ENCODE peak calls at places on chromosomes 3 and 15, in ten cellular contexts. M, U, D, C, W, V, J, G, Z and E are unnamed samples.

GRCh38 chr3:1118074-1118473 is 25.2 kb downstream of the CNTN6 start:
- DNase-seq in M (no peak), U (no peak), D (no peak), C (no peak), W (no peak), V (no peak), J (no peak), G (no peak), Z (no peak), E (no peak)

GRCh38 chr3:60884005-60884404 is 367.2 kb downstream of the FHIT start:
- DNase-seq in M (no peak), U (no peak), D (no peak), C (no peak), W (no peak), V (no peak), J (no peak), G (no peak), Z (no peak), E (no peak)

GRCh38 chr15:63050737-63051700 is 8.5 kb downstream of the TPM1 start:
- DNase-seq in M (no peak), U (no peak), D (no peak), C (peak; percentile 90), W (no peak), V (peak; percentile 69), J (no peak), G (peak; percentile 88), Z (peak; percentile 93), E (no peak)

GRCh38 chr3:14633417-14633816 is 18.1 kb upstream of the CCDC174 start:
- DNase-seq in M (no peak), U (no peak), D (no peak), C (no peak), W (no peak), V (no peak), J (no peak), G (no peak), Z (no peak), E (no peak)

GRCh38 chr3:132354916-132355702 is 37.9 kb downstream of the ACP3 start:
- DNase-seq in M (no peak), U (no peak), D (no peak), C (no peak), W (no peak), V (no peak), J (no peak), G (no peak), Z (no peak), E (no peak)

GRCh38 chr3:13651775-13652428 is 103.0 kb downstream of the FBLN2 start:
- DNase-seq in M (no peak), U (no peak), D (no peak), C (no peak), W (no peak), V (no peak), J (no peak), G (no peak), Z (no peak), E (no peak)

GRCh38 chr3:156918746-156919145 is 92.6 kb downstream of the LEKR1 start:
- DNase-seq in M (no peak), U (no peak), D (no peak), C (no peak), W (no peak), V (no peak), J (no peak), G (peak; percentile 26), Z (no peak), E (no peak)

GRCh38 chr3:179416681-179417080 is 34.6 kb downstream of the GNB4 start:
- DNase-seq in M (no peak), U (no peak), D (no peak), C (no peak), W (no peak), V (no peak), J (no peak), G (peak; percentile 42), Z (no peak), E (no peak)